ENCODE peak calls at places on chromosomes 1 and 21, in four cellular contexts. N, Z, R and I are unnamed samples.

GRCh38 chr1:185439727-185440415 is 122.8 kb upstream of the IVNS1ABP start:
- DNase-seq in N (peak), Z (peak), R (no peak), I (no peak)

GRCh38 chr1:168338589-168339503 is 58.2 kb downstream of the TBX19 start:
- DNase-seq in N (no peak), Z (no peak), R (no peak), I (no peak)

GRCh38 chr1:2468041-2468472 is 8.0 kb upstream of the PLCH2 start:
- DNase-seq in N (peak), Z (no peak), R (peak), I (peak)

GRCh38 chr1:57910782-57911181 is 486.9 kb upstream of the DAB1 start:
- DNase-seq in N (no peak), Z (no peak), R (no peak), I (no peak)

GRCh38 chr1:153568367-153569099 is 2.9 kb upstream of the S100A2 start:
- DNase-seq in N (peak), Z (no peak), R (peak), I (peak)

GRCh38 chr1:12597792-12598191 is 20.2 kb downstream of the DHRS3 start:
- DNase-seq in N (no peak), Z (no peak), R (no peak), I (no peak)

GRCh38 chr1:905071-905749 is 18.5 kb upstream of the SAMD11 start:
- DNase-seq in N (peak), Z (no peak), R (peak), I (no peak)

GRCh38 chr1:199784127-199784526 is 243.4 kb upstream of the NR5A2 start:
- DNase-seq in N (no peak), Z (no peak), R (no peak), I (no peak)

GRCh38 chr1:194640322-194640721 is 1453.9 kb upstream of the B3GALT2 start:
- DNase-seq in N (no peak), Z (no peak), R (no peak), I (no peak)

GRCh38 chr1:27011058-27011764 is 1.4 kb downstream of the TENT5B start:
- DNase-seq in N (no peak), Z (no peak), R (peak), I (peak)

DNA sequence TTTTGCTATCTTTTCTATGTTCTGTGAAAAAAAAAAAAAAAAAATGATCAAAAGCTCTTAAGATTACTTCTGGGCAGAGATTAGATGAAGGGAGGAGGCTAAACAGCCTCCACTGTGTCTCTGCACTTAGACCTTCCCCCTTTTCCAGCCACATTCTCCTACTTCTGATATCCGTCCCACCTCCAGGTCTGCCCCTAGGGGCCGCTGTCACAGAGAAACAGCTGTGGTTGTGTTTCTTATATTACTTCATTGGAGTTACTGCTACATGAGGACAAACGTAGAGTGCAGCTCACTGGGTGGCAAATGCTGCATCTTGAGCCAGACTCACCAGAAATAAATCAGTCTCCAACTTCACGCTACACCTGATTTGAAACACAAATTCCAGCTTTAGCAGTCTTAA is 125.4 kb upstream of the PTBP2 start:
- DNase-seq in N (peak), Z (no peak), R (peak), I (peak)
- TF ChIP-seq CTCF in N (peak), Z (peak), R (peak), I (peak)

GRCh38 chr1:225877570-225877969 is 4.6 kb downstream of the TMEM63A start:
- DNase-seq in N (no peak), Z (no peak), R (peak), I (peak)
- TF ChIP-seq CTCF in N (no peak), Z (peak), R (peak), I (peak)

DNA sequence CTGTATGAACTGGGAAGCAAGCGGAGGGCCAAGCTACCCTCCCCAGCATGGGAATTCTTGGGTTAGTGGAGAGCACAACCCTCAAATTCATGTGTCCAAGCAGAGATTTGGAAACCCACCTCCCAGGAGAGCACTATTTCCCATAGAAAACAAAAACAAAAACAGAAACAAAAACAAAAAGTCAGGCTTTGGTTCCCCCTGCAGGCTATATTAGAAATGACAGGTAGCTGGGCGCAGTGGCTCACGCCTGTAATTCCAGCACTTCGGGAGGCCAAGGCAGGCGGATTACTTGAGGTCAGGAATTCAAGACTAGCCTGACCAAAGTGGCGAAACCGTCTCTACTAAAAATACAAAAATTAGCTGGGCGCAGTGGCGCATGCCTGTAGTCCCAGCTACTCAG is 10.8 kb downstream of the MINDY1 start:
- DNase-seq in N (no peak), Z (no peak), R (peak), I (peak)
- TF ChIP-seq CTCF in N (peak), Z (peak), R (peak), I (peak)

GRCh38 chr1:6268431-6268830 is 7.5 kb upstream of the GPR153 start:
- DNase-seq in N (no peak), Z (no peak), R (peak), I (no peak)
- TF ChIP-seq CTCF in N (no peak), Z (no peak), R (peak), I (no peak)

GRCh38 chr1:230715510-230715909 is 1.6 kb upstream of the AGT start:
- DNase-seq in N (no peak), Z (no peak), R (no peak), I (no peak)
- TF ChIP-seq CTCF in N (no peak), Z (no peak), R (peak), I (no peak)

DNA sequence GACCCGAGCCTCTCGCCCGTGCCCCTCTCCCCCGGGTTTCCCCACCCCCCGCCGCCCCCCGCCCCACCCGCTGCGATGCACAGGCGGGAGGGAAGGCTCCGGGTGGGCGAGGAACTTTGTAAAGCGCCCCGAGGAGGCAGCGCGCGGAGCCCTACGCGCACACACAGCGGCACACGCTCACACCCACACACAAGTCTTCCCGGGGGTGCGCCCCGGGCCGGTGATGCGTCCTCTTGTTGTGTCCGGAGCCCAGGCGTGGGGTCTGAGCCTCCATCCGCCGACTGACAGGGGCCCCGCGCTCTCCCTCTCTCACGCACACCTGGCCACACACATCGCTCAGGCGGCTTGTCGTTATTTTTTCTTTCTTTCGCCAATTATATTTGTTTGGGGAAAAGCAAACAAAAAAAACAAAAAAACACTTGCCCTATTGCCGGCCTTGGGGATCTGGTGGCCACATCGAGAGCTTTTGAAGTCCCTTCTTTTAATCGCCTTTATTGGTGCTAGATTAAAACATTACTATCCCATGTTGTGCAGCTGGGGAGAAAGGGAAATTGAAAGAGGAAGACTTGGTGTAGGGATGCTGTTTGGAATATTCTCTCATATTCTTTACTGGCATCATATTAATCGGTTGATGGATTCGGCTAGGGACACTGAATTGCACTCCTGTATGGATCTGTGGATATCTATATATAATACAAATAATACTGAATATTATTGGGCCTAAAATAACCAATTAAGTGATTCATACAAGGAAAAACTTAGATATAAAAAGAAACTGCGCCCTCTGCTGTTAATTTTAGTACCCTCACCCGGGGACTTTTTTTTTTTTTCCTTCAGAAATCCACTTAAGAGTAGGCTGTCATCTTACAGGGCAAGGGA is 891 bp downstream of the NTNG1 start:
- DNase-seq in N (peak), Z (peak), R (peak), I (peak)
- TF ChIP-seq CTCF in N (peak), Z (peak), R (peak), I (peak)

GRCh38 chr21:44804762-44805161 is 3.1 kb upstream of the UBE2G2 start:
- DNase-seq in N (no peak), Z (no peak), R (no peak), I (no peak)

GRCh38 chr21:44803651-44804050 is 2.0 kb upstream of the UBE2G2 start:
- DNase-seq in N (no peak), Z (no peak), R (no peak), I (no peak)

GRCh38 chr21:44800971-44801467 is 601 bp downstream of the UBE2G2 start:
- DNase-seq in N (peak), Z (no peak), R (no peak), I (no peak)

GRCh38 chr21:44801468-44802395 is at the start of gene UBE2G2:
- DNase-seq in N (peak), Z (no peak), R (peak), I (peak)

GRCh38 chr21:44802396-44803153 is 955 bp upstream of the UBE2G2 start:
- DNase-seq in N (peak), Z (no peak), R (no peak), I (no peak)
- TF ChIP-seq CTCF in N (no peak), Z (no peak), R (no peak), I (no peak)

GRCh38 chr1:228283043-228283371 is 75.2 kb downstream of the OBSCN start:
- DNase-seq in N (no peak), Z (no peak), R (peak), I (no peak)
- TF ChIP-seq CTCF in N (no peak), Z (no peak), R (peak), I (no peak)